ENCODE peak calls at places on chromosomes 6 and 20, in six cellular contexts. One of them, this sample, is unnamed.
A peak's percentile ranks its signal among the peaks of the same experiment; 100 is the strongest.

GRCh38 chr6:36856277-36856676 is 17.0 kb upstream of the CPNE5 start:
- DNase-seq in OCI-LY7: no peak
- DNase-seq in hepatocyte: no peak
- DNase-seq in PC-3: no peak
- DNase-seq in GM23338: no peak
- DNase-seq in HCT116: no peak
- DNase-seq in this sample: no peak

GRCh38 chr20:51696304-51697118 is 71.7 kb downstream of the ATP9A start:
- DNase-seq in HCT116: no peak
- DNase-seq in GM23338: no peak
- DNase-seq in OCI-LY7: no peak
- DNase-seq in hepatocyte: peak; percentile 32
- DNase-seq in PC-3: peak; percentile 68
- DNase-seq in this sample: no peak

GRCh38 chr6:7881765-7882500 is 28.7 kb downstream of the TXNDC5 start:
- DNase-seq in GM23338: no peak
- DNase-seq in OCI-LY7: no peak
- DNase-seq in PC-3: no peak
- DNase-seq in hepatocyte: no peak
- DNase-seq in HCT116: no peak
- DNase-seq in this sample: no peak

GRCh38 chr6:23547851-23548250 is 578.2 kb upstream of the NRSN1 start:
- DNase-seq in HCT116: no peak
- DNase-seq in hepatocyte: peak; percentile 50
- DNase-seq in GM23338: peak; percentile 41
- DNase-seq in OCI-LY7: no peak
- DNase-seq in PC-3: peak; percentile 57
- DNase-seq in this sample: no peak

GRCh38 chr6:40373267-40373666 is 213.9 kb downstream of the LRFN2 start:
- DNase-seq in hepatocyte: no peak
- DNase-seq in PC-3: no peak
- DNase-seq in HCT116: no peak
- DNase-seq in OCI-LY7: no peak
- DNase-seq in GM23338: no peak
- DNase-seq in this sample: no peak

GRCh38 chr6:36927114-36927513 is 27.4 kb upstream of the PI16 start:
- DNase-seq in hepatocyte: no peak
- DNase-seq in OCI-LY7: no peak
- DNase-seq in PC-3: no peak
- DNase-seq in HCT116: no peak
- DNase-seq in GM23338: no peak
- DNase-seq in this sample: no peak

GRCh38 chr6:37691904-37692806 is 5.5 kb downstream of the MDGA1 start:
- DNase-seq in hepatocyte: peak; percentile 80
- DNase-seq in GM23338: peak; percentile 85
- DNase-seq in OCI-LY7: peak; percentile 73
- DNase-seq in PC-3: peak; percentile 85
- DNase-seq in HCT116: peak; percentile 51
- DNase-seq in this sample: peak; percentile 58

GRCh38 chr6:55276745-55277627 is 50.3 kb upstream of the GFRAL start:
- DNase-seq in OCI-LY7: peak; percentile 53
- DNase-seq in HCT116: peak; percentile 58
- DNase-seq in PC-3: peak; percentile 73
- DNase-seq in GM23338: peak; percentile 79
- DNase-seq in hepatocyte: peak; percentile 78
- DNase-seq in this sample: peak; percentile 57

GRCh38 chr6:90028995-90029635 is 134.8 kb downstream of the GJA10 start:
- DNase-seq in PC-3: no peak
- DNase-seq in OCI-LY7: no peak
- DNase-seq in GM23338: peak; percentile 21
- DNase-seq in hepatocyte: no peak
- DNase-seq in HCT116: no peak
- DNase-seq in this sample: no peak

GRCh38 chr6:144908004-144908403 is 622.9 kb downstream of the UTRN start:
- DNase-seq in GM23338: no peak
- DNase-seq in HCT116: no peak
- DNase-seq in hepatocyte: no peak
- DNase-seq in OCI-LY7: no peak
- DNase-seq in PC-3: peak; percentile 22
- DNase-seq in this sample: no peak

GRCh38 chr6:113406051-113406695 is 451.0 kb upstream of the MARCKS start:
- DNase-seq in OCI-LY7: no peak
- DNase-seq in HCT116: no peak
- DNase-seq in GM23338: no peak
- DNase-seq in hepatocyte: no peak
- DNase-seq in PC-3: no peak
- DNase-seq in this sample: no peak

GRCh38 chr20:50721881-50722281 is 9.5 kb upstream of the PARD6B start:
- DNase-seq in OCI-LY7: no peak
- DNase-seq in hepatocyte: no peak
- DNase-seq in GM23338: no peak
- DNase-seq in HCT116: no peak
- DNase-seq in PC-3: no peak
- DNase-seq in this sample: no peak

GRCh38 chr6:129370268-129370916 is 339.6 kb downstream of the ARHGAP18 start:
- DNase-seq in HCT116: peak; percentile 45
- DNase-seq in hepatocyte: peak; percentile 53
- DNase-seq in PC-3: peak; percentile 66
- DNase-seq in GM23338: peak; percentile 71
- DNase-seq in OCI-LY7: peak; percentile 31
- DNase-seq in this sample: peak; percentile 37

GRCh38 chr6:113558966-113559365 is 298.2 kb upstream of the MARCKS start:
- DNase-seq in hepatocyte: no peak
- DNase-seq in OCI-LY7: no peak
- DNase-seq in GM23338: no peak
- DNase-seq in PC-3: peak; percentile 23
- DNase-seq in HCT116: no peak
- DNase-seq in this sample: peak; percentile 77

GRCh38 chr20:64256282-64256947 is 867 bp downstream of the PCMTD2 start:
- DNase-seq in GM23338: no peak
- DNase-seq in HCT116: no peak
- DNase-seq in OCI-LY7: no peak
- DNase-seq in PC-3: no peak
- DNase-seq in hepatocyte: no peak
- DNase-seq in this sample: no peak

GRCh38 chr6:159968295-159969203 is at the start of gene IGF2R:
- DNase-seq in PC-3: peak; percentile 81
- DNase-seq in GM23338: peak; percentile 96
- DNase-seq in OCI-LY7: peak; percentile 96
- DNase-seq in HCT116: peak; percentile 62
- DNase-seq in hepatocyte: peak; percentile 99
- DNase-seq in this sample: peak; percentile 79

GRCh38 chr6:33926451-33926850 is 122.6 kb upstream of the MLN start:
- DNase-seq in HCT116: peak; percentile 52
- DNase-seq in hepatocyte: no peak
- DNase-seq in GM23338: peak; percentile 88
- DNase-seq in PC-3: peak; percentile 38
- DNase-seq in OCI-LY7: peak; percentile 51
- DNase-seq in this sample: no peak

GRCh38 chr6:128314190-128314589 is 206.2 kb downstream of the PTPRK start:
- DNase-seq in HCT116: no peak
- DNase-seq in OCI-LY7: no peak
- DNase-seq in PC-3: no peak
- DNase-seq in GM23338: no peak
- DNase-seq in hepatocyte: no peak
- DNase-seq in this sample: no peak

GRCh38 chr20:14937846-14938245 is 600.4 kb upstream of the FLRT3 start:
- DNase-seq in PC-3: peak; percentile 50
- DNase-seq in hepatocyte: no peak
- DNase-seq in GM23338: no peak
- DNase-seq in OCI-LY7: no peak
- DNase-seq in HCT116: no peak
- DNase-seq in this sample: no peak

GRCh38 chr20:63206878-63207277 is 9.1 kb downstream of the YTHDF1 start:
- DNase-seq in HCT116: no peak
- DNase-seq in hepatocyte: no peak
- DNase-seq in PC-3: peak; percentile 62
- DNase-seq in GM23338: no peak
- DNase-seq in OCI-LY7: no peak
- DNase-seq in this sample: peak; percentile 76
- H3K36me3 ChIP-seq in HCT116: peaks cover 68% of the 10 kb centered on the region
- H3K36me3 ChIP-seq in hepatocyte: no peaks in the 10 kb centered on the region
- H3K36me3 ChIP-seq in PC-3: peaks cover 69% of the 10 kb centered on the region
- H3K36me3 ChIP-seq in GM23338: peaks cover 33% of the 10 kb centered on the region
- H3K36me3 ChIP-seq in OCI-LY7: peaks cover 95% of the 10 kb centered on the region
- H3K36me3 ChIP-seq in this sample: peaks cover 43% of the 10 kb centered on the region

DNA sequence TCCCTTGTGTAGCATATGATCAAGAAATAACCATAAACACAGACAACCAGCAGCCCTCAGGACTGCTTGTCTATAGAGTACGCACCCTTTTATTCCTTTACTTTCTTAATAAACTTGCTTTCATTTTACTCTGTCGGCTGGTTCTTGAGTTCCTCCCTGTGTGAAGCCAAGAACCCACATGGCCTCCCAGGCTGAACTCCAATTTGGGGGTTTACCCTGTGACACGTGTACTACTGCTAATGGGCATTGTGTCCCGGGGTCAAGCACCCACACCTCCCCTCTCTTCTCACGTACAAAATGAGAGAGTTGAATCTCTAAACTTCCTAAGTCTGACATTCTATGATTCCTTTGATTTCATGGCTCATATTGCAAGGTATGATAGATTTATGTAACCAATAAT is 9.9 kb downstream of the LAMA4 start:
- DNase-seq in HCT116: no peak
- DNase-seq in GM23338: no peak
- DNase-seq in hepatocyte: no peak
- DNase-seq in OCI-LY7: no peak
- DNase-seq in PC-3: no peak
- DNase-seq in this sample: no peak
- H3K9me2 ChIP-seq in HCT116: no peaks in the 10 kb centered on the region
- H3K9me2 ChIP-seq in GM23338: peaks cover 9% of the 10 kb centered on the region
- H3K9me2 ChIP-seq in hepatocyte: no peaks in the 10 kb centered on the region
- H3K9me2 ChIP-seq in OCI-LY7: no peaks in the 10 kb centered on the region
- H3K9me2 ChIP-seq in PC-3: no peaks in the 10 kb centered on the region
- H3K9me2 ChIP-seq in this sample: no peaks in the 10 kb centered on the region

GRCh38 chr6:77926198-77926752 is 273.4 kb downstream of the MEI4 start:
- DNase-seq in GM23338: peak; percentile 67
- DNase-seq in HCT116: peak; percentile 37
- DNase-seq in OCI-LY7: no peak
- DNase-seq in hepatocyte: peak; percentile 41
- DNase-seq in PC-3: peak; percentile 1
- DNase-seq in this sample: no peak
- TF ChIP-seq CTCF in GM23338: peak; percentile 74
- TF ChIP-seq CTCF in HCT116: peak; percentile 54
- TF ChIP-seq CTCF in OCI-LY7: no peak
- TF ChIP-seq CTCF in hepatocyte: peak; percentile 54
- TF ChIP-seq CTCF in PC-3: peak; percentile 24
- TF ChIP-seq CTCF in this sample: no peak

DNA sequence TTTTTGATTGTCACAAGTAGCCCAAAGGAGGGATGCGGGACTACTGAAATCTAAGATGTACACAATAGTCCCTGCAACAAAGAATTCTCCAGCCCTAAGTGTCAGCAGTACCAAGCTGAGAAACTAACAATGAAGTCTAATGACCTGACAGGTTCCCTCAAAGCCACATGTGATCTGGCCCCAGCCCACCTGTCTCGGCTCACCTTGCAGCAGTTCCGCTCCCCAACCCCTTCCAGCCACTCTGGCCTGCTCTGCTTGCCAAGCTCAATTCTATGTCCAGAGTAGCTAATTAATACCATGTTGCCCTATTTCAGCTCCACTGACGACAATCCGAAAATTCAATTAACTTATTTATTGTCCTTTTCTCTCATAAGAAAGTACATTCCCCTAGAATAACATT is 72.1 kb downstream of the ZMYND8 start:
- DNase-seq in HCT116: no peak
- DNase-seq in hepatocyte: no peak
- DNase-seq in PC-3: no peak
- DNase-seq in OCI-LY7: no peak
- DNase-seq in GM23338: no peak
- DNase-seq in this sample: no peak
- H3K36me3 ChIP-seq in HCT116: peaks cover 28% of the 10 kb centered on the region
- H3K36me3 ChIP-seq in hepatocyte: peaks cover 6% of the 10 kb centered on the region
- H3K36me3 ChIP-seq in PC-3: peaks cover 11% of the 10 kb centered on the region
- H3K36me3 ChIP-seq in OCI-LY7: peaks cover 97% of the 10 kb centered on the region
- H3K36me3 ChIP-seq in GM23338: peaks cover 80% of the 10 kb centered on the region
- H3K36me3 ChIP-seq in this sample: peaks cover 71% of the 10 kb centered on the region

GRCh38 chr20:4352348-4352747 is 337.0 kb upstream of the RNF24 start:
- DNase-seq in OCI-LY7: no peak
- DNase-seq in hepatocyte: no peak
- DNase-seq in HCT116: no peak
- DNase-seq in GM23338: no peak
- DNase-seq in PC-3: no peak
- DNase-seq in this sample: no peak
- H3K9me2 ChIP-seq in OCI-LY7: no peaks in the 10 kb centered on the region
- H3K9me2 ChIP-seq in hepatocyte: no peaks in the 10 kb centered on the region
- H3K9me2 ChIP-seq in HCT116: no peaks in the 10 kb centered on the region
- H3K9me2 ChIP-seq in GM23338: no peaks in the 10 kb centered on the region
- H3K9me2 ChIP-seq in PC-3: no peaks in the 10 kb centered on the region
- H3K9me2 ChIP-seq in this sample: no peaks in the 10 kb centered on the region

DNA sequence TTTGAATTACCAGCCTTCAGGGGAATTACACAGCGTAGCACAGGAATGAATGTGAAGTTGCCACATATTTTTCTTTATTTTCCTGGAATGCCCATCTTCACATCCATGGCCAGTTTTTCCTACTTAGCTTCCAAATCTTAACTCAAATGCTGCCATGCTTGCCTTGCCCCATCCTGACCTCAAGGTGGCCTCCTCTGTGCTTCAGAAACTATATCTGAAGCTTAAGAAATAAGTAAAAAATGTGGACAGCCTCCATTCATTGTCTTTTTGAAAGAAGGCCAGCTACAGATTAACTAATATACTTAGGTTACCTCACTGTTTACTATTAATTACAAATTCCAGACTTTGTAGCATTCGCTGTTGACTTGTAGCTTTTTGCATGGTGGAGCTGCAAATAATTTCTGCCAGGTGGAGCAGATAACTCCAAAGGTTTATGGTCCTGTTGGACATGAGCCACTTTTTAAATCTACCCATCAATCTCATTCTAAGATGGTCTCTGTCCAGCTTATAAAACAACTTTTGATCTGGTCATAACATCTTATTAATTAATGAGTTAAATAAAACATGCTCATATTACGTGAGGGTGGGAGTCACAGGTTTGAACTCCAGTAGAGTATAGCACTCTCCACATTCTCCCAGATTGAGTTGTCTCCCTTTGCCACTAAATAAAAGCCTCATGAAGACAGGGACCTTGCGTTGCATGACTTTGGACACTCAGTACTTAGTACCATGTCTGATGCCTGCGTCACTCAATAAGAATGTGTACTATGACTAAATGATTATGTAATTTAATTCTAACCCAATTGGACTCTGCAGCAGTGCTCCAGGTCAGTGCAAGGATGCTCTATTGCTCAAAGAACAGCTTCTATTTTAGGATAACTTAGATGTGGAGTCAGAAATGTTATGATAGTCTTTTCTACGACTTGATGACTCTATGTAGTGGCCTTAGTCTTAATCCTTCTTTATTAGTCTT is 678.6 kb upstream of the CITED2 start:
- DNase-seq in OCI-LY7: peak; percentile 4
- DNase-seq in HCT116: no peak
- DNase-seq in GM23338: peak; percentile 51
- DNase-seq in hepatocyte: peak; percentile 30
- DNase-seq in PC-3: peak; percentile 17
- DNase-seq in this sample: no peak
- TF ChIP-seq CTCF in OCI-LY7: peak; percentile 65
- TF ChIP-seq CTCF in HCT116: peak; percentile 18
- TF ChIP-seq CTCF in GM23338: peak; percentile 70
- TF ChIP-seq CTCF in hepatocyte: peak; percentile 37
- TF ChIP-seq CTCF in PC-3: peak; percentile 44
- TF ChIP-seq CTCF in this sample: peak; percentile 55

This sample was measured in PC-9.